ENCODE peak calls at places on chromosomes 7 and 10, in seven cellular contexts. Z, N, K, Y, E, U and B are unnamed samples.

GRCh38 chr7:71453630-71454029 is 321.7 kb downstream of the GALNT17 start:
- DNase-seq in Z (no peak), N (no peak), K (no peak), Y (no peak), E (no peak), U (no peak), B (no peak)

GRCh38 chr10:93080350-93081046 is 6.8 kb downstream of the CYP26A1 start:
- DNase-seq in Z (peak), N (peak), K (no peak), Y (peak), E (peak), U (peak), B (peak)

GRCh38 chr10:119278126-119278701 is 70.8 kb downstream of the GRK5 start:
- DNase-seq in Z (no peak), N (no peak), K (no peak), Y (no peak), E (no peak), U (no peak), B (no peak)

GRCh38 chr7:122316467-122317394 is 12.2 kb upstream of the FEZF1 start:
- DNase-seq in Z (no peak), N (peak), K (no peak), Y (no peak), E (no peak), U (peak), B (no peak)

GRCh38 chr7:65820287-65820950 is 52.5 kb upstream of the VKORC1L1 start:
- DNase-seq in Z (no peak), N (no peak), K (no peak), Y (no peak), E (no peak), U (no peak), B (no peak)

GRCh38 chr7:2715341-2716231 is 27.6 kb downstream of the AMZ1 start:
- DNase-seq in Z (no peak), N (no peak), K (no peak), Y (no peak), E (peak), U (no peak), B (no peak)

GRCh38 chr10:97518601-97519043 is 19.9 kb downstream of the UBTD1 start:
- DNase-seq in Z (no peak), N (no peak), K (no peak), Y (no peak), E (no peak), U (no peak), B (no peak)

GRCh38 chr10:18599392-18599791 is 52.0 kb downstream of the NSUN6 start:
- DNase-seq in Z (no peak), N (no peak), K (no peak), Y (no peak), E (no peak), U (no peak), B (no peak)

GRCh38 chr7:139768249-139768824 is 9.5 kb downstream of the HIPK2 start:
- DNase-seq in Z (no peak), N (no peak), K (no peak), Y (no peak), E (no peak), U (no peak), B (no peak)

GRCh38 chr10:100427374-100427773 is 35.4 kb upstream of the WNT8B start:
- DNase-seq in Z (no peak), N (no peak), K (no peak), Y (no peak), E (no peak), U (no peak), B (no peak)

GRCh38 chr7:129514683-129515082 is 12.4 kb downstream of the SMKR1 start:
- DNase-seq in Z (no peak), N (no peak), K (no peak), Y (no peak), E (no peak), U (no peak), B (no peak)

DNA sequence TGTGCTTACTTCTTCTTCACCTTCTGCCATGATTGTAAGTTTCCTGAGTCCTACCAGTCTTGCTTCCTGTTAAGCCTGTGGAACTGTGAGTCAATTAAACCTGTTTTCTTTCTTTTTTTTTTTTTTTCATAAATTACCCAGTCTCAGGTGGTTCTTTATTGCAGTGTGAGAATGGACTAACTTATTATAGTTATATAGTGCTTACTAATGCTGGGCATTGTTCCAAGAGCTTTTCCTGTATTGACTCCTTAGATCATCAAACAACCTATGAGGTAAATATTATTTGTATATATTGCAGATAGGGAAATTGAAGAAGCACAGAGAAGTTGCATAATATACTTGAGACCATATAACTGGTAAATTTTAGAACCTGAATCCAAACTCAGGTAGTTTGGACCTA is 98.1 kb downstream of the MBL2 start:
- DNase-seq in Z (no peak), N (no peak), K (no peak), Y (no peak), E (no peak), U (no peak), B (no peak)
- TF ChIP-seq JUND in Z (no peak), N (no peak), K (no peak), Y (no peak), E (no peak), U (no peak), B (no peak)

GRCh38 chr10:127186846-127187245 is 9.5 kb downstream of the INSYN2A start:
- DNase-seq in Z (no peak), N (no peak), K (no peak), Y (peak), E (no peak), U (no peak), B (no peak)

GRCh38 chr10:127182161-127182560 is 14.2 kb downstream of the INSYN2A start:
- DNase-seq in Z (no peak), N (no peak), K (no peak), Y (no peak), E (no peak), U (no peak), B (no peak)

GRCh38 chr10:127190427-127190826 is 6.0 kb downstream of the INSYN2A start:
- DNase-seq in Z (no peak), N (no peak), K (no peak), Y (no peak), E (no peak), U (no peak), B (no peak)

GRCh38 chr10:127184582-127184981 is 11.8 kb downstream of the INSYN2A start:
- DNase-seq in Z (no peak), N (no peak), K (no peak), Y (no peak), E (no peak), U (no peak), B (no peak)
- TF ChIP-seq JUND in Z (no peak), N (no peak), K (no peak), Y (no peak), E (no peak), U (no peak), B (no peak)

GRCh38 chr7:44979481-44980392 is 922 bp upstream of the MYO1G start:
- DNase-seq in Z (no peak), N (no peak), K (no peak), Y (no peak), E (no peak), U (peak), B (no peak)

GRCh38 chr7:44978511-44979366 is at the start of gene MYO1G:
- DNase-seq in Z (no peak), N (no peak), K (peak), Y (no peak), E (no peak), U (peak), B (no peak)

GRCh38 chr7:44982535-44982923 is 3.7 kb upstream of the MYO1G start:
- DNase-seq in Z (no peak), N (no peak), K (no peak), Y (no peak), E (no peak), U (no peak), B (no peak)

GRCh38 chr7:44981035-44981706 is 2.4 kb upstream of the MYO1G start:
- DNase-seq in Z (no peak), N (no peak), K (no peak), Y (peak), E (no peak), U (no peak), B (no peak)

GRCh38 chr7:44980393-44981034 is 1.7 kb upstream of the MYO1G start:
- DNase-seq in Z (no peak), N (no peak), K (peak), Y (no peak), E (no peak), U (peak), B (no peak)
- TF ChIP-seq JUND in Z (no peak), N (no peak), K (no peak), Y (no peak), E (no peak), U (no peak), B (no peak)

DNA sequence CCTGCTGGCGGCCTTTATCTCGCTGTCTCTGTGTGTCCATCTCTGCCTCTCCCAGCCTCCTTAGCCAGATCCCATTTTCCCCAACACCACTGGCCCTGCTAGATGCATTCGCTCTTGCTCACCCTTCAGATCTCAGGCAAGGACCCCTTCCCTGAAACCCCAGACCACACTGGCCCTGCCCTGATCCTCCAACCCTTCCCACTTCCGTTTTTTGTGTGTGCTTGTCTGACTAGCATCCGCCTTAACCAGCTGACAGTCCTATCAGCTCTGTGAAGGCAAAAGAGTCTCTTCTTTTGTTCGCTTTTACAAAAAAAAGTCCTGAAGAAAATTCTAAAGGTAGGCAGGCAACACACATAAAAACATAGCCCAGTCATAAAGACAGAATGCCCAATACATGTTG is 28.7 kb downstream of the CHST15 start:
- DNase-seq in Z (no peak), N (no peak), K (no peak), Y (no peak), E (peak), U (no peak), B (no peak)
- TF ChIP-seq JUND in Z (no peak), N (no peak), K (no peak), Y (no peak), E (no peak), U (no peak), B (no peak)

DNA sequence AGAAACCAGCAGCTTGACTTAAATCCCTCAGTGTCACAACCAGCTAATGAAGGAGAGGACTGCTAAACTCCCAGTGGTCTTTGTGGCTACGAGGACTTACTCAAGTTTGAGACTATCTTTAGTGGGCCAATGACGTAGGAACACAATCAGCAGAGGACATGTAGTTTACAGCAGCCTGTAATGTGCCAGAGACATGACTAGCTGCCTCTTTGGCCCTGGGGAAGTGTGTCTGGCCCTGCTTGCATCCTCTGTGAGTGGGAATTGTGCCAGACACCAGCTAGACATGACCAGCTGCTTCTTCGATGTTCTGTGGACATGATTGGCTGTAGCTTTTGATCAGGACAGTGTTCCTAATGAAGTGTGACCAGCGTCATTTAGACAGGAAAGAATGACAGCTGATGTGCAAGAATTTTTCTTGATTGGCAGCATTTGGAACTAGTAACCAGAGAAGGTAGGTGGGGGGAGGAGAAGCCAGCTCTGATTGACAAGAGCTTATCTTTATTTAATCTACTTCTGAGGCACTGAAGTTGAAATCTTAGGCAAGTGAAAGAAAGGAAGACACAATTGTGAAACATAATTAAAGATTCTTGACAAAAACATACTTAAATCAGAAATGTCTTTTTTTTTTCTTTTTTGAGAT is 141.8 kb downstream of the AUTS2 start:
- DNase-seq in Z (no peak), N (no peak), K (peak), Y (peak), E (no peak), U (no peak), B (no peak)
- TF ChIP-seq JUND in Z (no peak), N (no peak), K (no peak), Y (no peak), E (no peak), U (no peak), B (no peak)